ENCODE peak calls at places on chromosomes 5 and 9, in nine cellular contexts. One of them, this sample, is unnamed.
A peak's percentile ranks its signal among the peaks of the same experiment; 100 is the strongest.

GRCh38 chr9:4494806-4495205 is 4.5 kb downstream of the SLC1A1 start:
- DNase-seq in stimulated activated CD4-positive, alpha-beta T cell treated with anti-CD3 and anti-CD28 coated beads, Interleukin-4, amount 100 ng/mL, for 1 hour: no peak
- DNase-seq in IMR-90: no peak
- DNase-seq in NCI-H460: no peak
- DNase-seq in NCI-H1092 treated with DMSO at 0.1 percent for 48 hours: no peak
- DNase-seq in DMS 273 treated with DMSO at 0.1 percent for 48 hours: no peak
- DNase-seq in HCEC 1CT: no peak
- DNase-seq in CD4-positive, alpha-beta T cell: no peak
- DNase-seq in naive thymus-derived CD4-positive, alpha-beta T cell: no peak
- DNase-seq in this sample: no peak

GRCh38 chr5:93154551-93154950 is 426.5 kb downstream of the NR2F1-AS1 start:
- DNase-seq in stimulated activated CD4-positive, alpha-beta T cell treated with anti-CD3 and anti-CD28 coated beads, Interleukin-4, amount 100 ng/mL, for 1 hour: no peak
- DNase-seq in IMR-90: peak; percentile 40
- DNase-seq in NCI-H460: no peak
- DNase-seq in NCI-H1092 treated with DMSO at 0.1 percent for 48 hours: no peak
- DNase-seq in DMS 273 treated with DMSO at 0.1 percent for 48 hours: no peak
- DNase-seq in HCEC 1CT: no peak
- DNase-seq in CD4-positive, alpha-beta T cell: no peak
- DNase-seq in naive thymus-derived CD4-positive, alpha-beta T cell: no peak
- DNase-seq in this sample: no peak

GRCh38 chr5:133821889-133822288 is 146.5 kb downstream of the C5orf15 start:
- DNase-seq in stimulated activated CD4-positive, alpha-beta T cell treated with anti-CD3 and anti-CD28 coated beads, Interleukin-4, amount 100 ng/mL, for 1 hour: no peak
- DNase-seq in IMR-90: no peak
- DNase-seq in NCI-H460: no peak
- DNase-seq in NCI-H1092 treated with DMSO at 0.1 percent for 48 hours: no peak
- DNase-seq in DMS 273 treated with DMSO at 0.1 percent for 48 hours: no peak
- DNase-seq in HCEC 1CT: no peak
- DNase-seq in CD4-positive, alpha-beta T cell: no peak
- DNase-seq in naive thymus-derived CD4-positive, alpha-beta T cell: no peak
- DNase-seq in this sample: no peak

GRCh38 chr9:133104718-133105460 is 16.2 kb downstream of the RALGDS start:
- DNase-seq in stimulated activated CD4-positive, alpha-beta T cell treated with anti-CD3 and anti-CD28 coated beads, Interleukin-4, amount 100 ng/mL, for 1 hour: no peak
- DNase-seq in IMR-90: no peak
- DNase-seq in NCI-H460: no peak
- DNase-seq in NCI-H1092 treated with DMSO at 0.1 percent for 48 hours: no peak
- DNase-seq in DMS 273 treated with DMSO at 0.1 percent for 48 hours: no peak
- DNase-seq in HCEC 1CT: no peak
- DNase-seq in CD4-positive, alpha-beta T cell: no peak
- DNase-seq in naive thymus-derived CD4-positive, alpha-beta T cell: no peak
- DNase-seq in this sample: no peak

GRCh38 chr5:76604838-76605237 is 18.4 kb downstream of the F2RL2 start:
- DNase-seq in stimulated activated CD4-positive, alpha-beta T cell treated with anti-CD3 and anti-CD28 coated beads, Interleukin-4, amount 100 ng/mL, for 1 hour: no peak
- DNase-seq in IMR-90: peak; percentile 64
- DNase-seq in NCI-H460: no peak
- DNase-seq in NCI-H1092 treated with DMSO at 0.1 percent for 48 hours: no peak
- DNase-seq in DMS 273 treated with DMSO at 0.1 percent for 48 hours: no peak
- DNase-seq in HCEC 1CT: no peak
- DNase-seq in CD4-positive, alpha-beta T cell: no peak
- DNase-seq in naive thymus-derived CD4-positive, alpha-beta T cell: no peak
- DNase-seq in this sample: no peak

GRCh38 chr9:124291801-124292396 is 34.1 kb downstream of the NEK6 start:
- DNase-seq in stimulated activated CD4-positive, alpha-beta T cell treated with anti-CD3 and anti-CD28 coated beads, Interleukin-4, amount 100 ng/mL, for 1 hour: peak; percentile 27
- DNase-seq in IMR-90: no peak
- DNase-seq in NCI-H460: no peak
- DNase-seq in NCI-H1092 treated with DMSO at 0.1 percent for 48 hours: no peak
- DNase-seq in DMS 273 treated with DMSO at 0.1 percent for 48 hours: no peak
- DNase-seq in HCEC 1CT: no peak
- DNase-seq in CD4-positive, alpha-beta T cell: no peak
- DNase-seq in naive thymus-derived CD4-positive, alpha-beta T cell: no peak
- DNase-seq in this sample: no peak

GRCh38 chr9:86700601-86701000 is 246.7 kb downstream of the GAS1 start:
- DNase-seq in stimulated activated CD4-positive, alpha-beta T cell treated with anti-CD3 and anti-CD28 coated beads, Interleukin-4, amount 100 ng/mL, for 1 hour: no peak
- DNase-seq in IMR-90: peak; percentile 41
- DNase-seq in NCI-H460: no peak
- DNase-seq in NCI-H1092 treated with DMSO at 0.1 percent for 48 hours: peak; percentile 18
- DNase-seq in DMS 273 treated with DMSO at 0.1 percent for 48 hours: no peak
- DNase-seq in HCEC 1CT: no peak
- DNase-seq in CD4-positive, alpha-beta T cell: no peak
- DNase-seq in naive thymus-derived CD4-positive, alpha-beta T cell: no peak
- DNase-seq in this sample: no peak

GRCh38 chr5:14187660-14188059 is 44.5 kb downstream of the TRIO start:
- DNase-seq in stimulated activated CD4-positive, alpha-beta T cell treated with anti-CD3 and anti-CD28 coated beads, Interleukin-4, amount 100 ng/mL, for 1 hour: no peak
- DNase-seq in IMR-90: no peak
- DNase-seq in NCI-H460: no peak
- DNase-seq in NCI-H1092 treated with DMSO at 0.1 percent for 48 hours: no peak
- DNase-seq in DMS 273 treated with DMSO at 0.1 percent for 48 hours: no peak
- DNase-seq in HCEC 1CT: peak; percentile 74
- DNase-seq in CD4-positive, alpha-beta T cell: no peak
- DNase-seq in naive thymus-derived CD4-positive, alpha-beta T cell: no peak
- DNase-seq in this sample: no peak

GRCh38 chr5:179805529-179806249 is 977 bp downstream of the MGAT4B start:
- DNase-seq in stimulated activated CD4-positive, alpha-beta T cell treated with anti-CD3 and anti-CD28 coated beads, Interleukin-4, amount 100 ng/mL, for 1 hour: no peak
- DNase-seq in IMR-90: no peak
- DNase-seq in NCI-H460: no peak
- DNase-seq in NCI-H1092 treated with DMSO at 0.1 percent for 48 hours: no peak
- DNase-seq in DMS 273 treated with DMSO at 0.1 percent for 48 hours: no peak
- DNase-seq in HCEC 1CT: peak; percentile 52
- DNase-seq in CD4-positive, alpha-beta T cell: no peak
- DNase-seq in naive thymus-derived CD4-positive, alpha-beta T cell: no peak
- DNase-seq in this sample: no peak

GRCh38 chr9:109314011-109314531 is 6.8 kb downstream of the EPB41L4B start:
- DNase-seq in stimulated activated CD4-positive, alpha-beta T cell treated with anti-CD3 and anti-CD28 coated beads, Interleukin-4, amount 100 ng/mL, for 1 hour: no peak
- DNase-seq in IMR-90: no peak
- DNase-seq in NCI-H460: no peak
- DNase-seq in NCI-H1092 treated with DMSO at 0.1 percent for 48 hours: peak; percentile 45
- DNase-seq in DMS 273 treated with DMSO at 0.1 percent for 48 hours: no peak
- DNase-seq in HCEC 1CT: no peak
- DNase-seq in CD4-positive, alpha-beta T cell: no peak
- DNase-seq in naive thymus-derived CD4-positive, alpha-beta T cell: no peak
- DNase-seq in this sample: no peak

GRCh38 chr5:59592101-59592500 is 301.4 kb downstream of the PDE4D start:
- DNase-seq in stimulated activated CD4-positive, alpha-beta T cell treated with anti-CD3 and anti-CD28 coated beads, Interleukin-4, amount 100 ng/mL, for 1 hour: no peak
- DNase-seq in IMR-90: peak; percentile 25
- DNase-seq in NCI-H460: no peak
- DNase-seq in NCI-H1092 treated with DMSO at 0.1 percent for 48 hours: no peak
- DNase-seq in DMS 273 treated with DMSO at 0.1 percent for 48 hours: no peak
- DNase-seq in HCEC 1CT: no peak
- DNase-seq in CD4-positive, alpha-beta T cell: no peak
- DNase-seq in naive thymus-derived CD4-positive, alpha-beta T cell: no peak
- DNase-seq in this sample: no peak

GRCh38 chr9:98315551-98316060 is 60.2 kb upstream of the TBC1D2 start:
- DNase-seq in stimulated activated CD4-positive, alpha-beta T cell treated with anti-CD3 and anti-CD28 coated beads, Interleukin-4, amount 100 ng/mL, for 1 hour: peak; percentile 71
- DNase-seq in IMR-90: peak; percentile 89
- DNase-seq in NCI-H460: peak; percentile 90
- DNase-seq in NCI-H1092 treated with DMSO at 0.1 percent for 48 hours: peak; percentile 77
- DNase-seq in DMS 273 treated with DMSO at 0.1 percent for 48 hours: peak; percentile 65
- DNase-seq in HCEC 1CT: peak; percentile 85
- DNase-seq in CD4-positive, alpha-beta T cell: peak; percentile 68
- DNase-seq in naive thymus-derived CD4-positive, alpha-beta T cell: peak; percentile 65
- DNase-seq in this sample: peak; percentile 74

GRCh38 chr5:43589310-43589709 is 13.7 kb upstream of the NNT start:
- DNase-seq in stimulated activated CD4-positive, alpha-beta T cell treated with anti-CD3 and anti-CD28 coated beads, Interleukin-4, amount 100 ng/mL, for 1 hour: no peak
- DNase-seq in IMR-90: no peak
- DNase-seq in NCI-H460: no peak
- DNase-seq in NCI-H1092 treated with DMSO at 0.1 percent for 48 hours: no peak
- DNase-seq in DMS 273 treated with DMSO at 0.1 percent for 48 hours: no peak
- DNase-seq in HCEC 1CT: no peak
- DNase-seq in CD4-positive, alpha-beta T cell: no peak
- DNase-seq in naive thymus-derived CD4-positive, alpha-beta T cell: no peak
- DNase-seq in this sample: no peak

GRCh38 chr5:3310551-3311340 is 284.9 kb upstream of the IRX1 start:
- DNase-seq in stimulated activated CD4-positive, alpha-beta T cell treated with anti-CD3 and anti-CD28 coated beads, Interleukin-4, amount 100 ng/mL, for 1 hour: no peak
- DNase-seq in IMR-90: no peak
- DNase-seq in NCI-H460: no peak
- DNase-seq in NCI-H1092 treated with DMSO at 0.1 percent for 48 hours: peak; percentile 19
- DNase-seq in DMS 273 treated with DMSO at 0.1 percent for 48 hours: no peak
- DNase-seq in HCEC 1CT: no peak
- DNase-seq in CD4-positive, alpha-beta T cell: no peak
- DNase-seq in naive thymus-derived CD4-positive, alpha-beta T cell: no peak
- DNase-seq in this sample: no peak

GRCh38 chr5:177492841-177493240 is 4.6 kb downstream of the PDLIM7 start:
- DNase-seq in stimulated activated CD4-positive, alpha-beta T cell treated with anti-CD3 and anti-CD28 coated beads, Interleukin-4, amount 100 ng/mL, for 1 hour: no peak
- DNase-seq in IMR-90: no peak
- DNase-seq in NCI-H460: no peak
- DNase-seq in NCI-H1092 treated with DMSO at 0.1 percent for 48 hours: no peak
- DNase-seq in DMS 273 treated with DMSO at 0.1 percent for 48 hours: no peak
- DNase-seq in HCEC 1CT: no peak
- DNase-seq in CD4-positive, alpha-beta T cell: no peak
- DNase-seq in naive thymus-derived CD4-positive, alpha-beta T cell: no peak
- DNase-seq in this sample: no peak

GRCh38 chr9:131545786-131546335 is 538 bp downstream of the PRRT1B start:
- DNase-seq in stimulated activated CD4-positive, alpha-beta T cell treated with anti-CD3 and anti-CD28 coated beads, Interleukin-4, amount 100 ng/mL, for 1 hour: no peak
- DNase-seq in IMR-90: no peak
- DNase-seq in NCI-H460: no peak
- DNase-seq in NCI-H1092 treated with DMSO at 0.1 percent for 48 hours: no peak
- DNase-seq in DMS 273 treated with DMSO at 0.1 percent for 48 hours: no peak
- DNase-seq in HCEC 1CT: no peak
- DNase-seq in CD4-positive, alpha-beta T cell: no peak
- DNase-seq in naive thymus-derived CD4-positive, alpha-beta T cell: no peak
- DNase-seq in this sample: no peak

GRCh38 chr5:135980650-135981049 is 25.9 kb upstream of the LECT2 start:
- DNase-seq in stimulated activated CD4-positive, alpha-beta T cell treated with anti-CD3 and anti-CD28 coated beads, Interleukin-4, amount 100 ng/mL, for 1 hour: no peak
- DNase-seq in IMR-90: peak; percentile 41
- DNase-seq in NCI-H460: peak; percentile 68
- DNase-seq in NCI-H1092 treated with DMSO at 0.1 percent for 48 hours: no peak
- DNase-seq in DMS 273 treated with DMSO at 0.1 percent for 48 hours: no peak
- DNase-seq in HCEC 1CT: peak; percentile 53
- DNase-seq in CD4-positive, alpha-beta T cell: no peak
- DNase-seq in naive thymus-derived CD4-positive, alpha-beta T cell: no peak
- DNase-seq in this sample: no peak

GRCh38 chr9:34589656-34590375 is at the start of gene CNTFR:
- DNase-seq in stimulated activated CD4-positive, alpha-beta T cell treated with anti-CD3 and anti-CD28 coated beads, Interleukin-4, amount 100 ng/mL, for 1 hour: peak; percentile 26
- DNase-seq in IMR-90: no peak
- DNase-seq in NCI-H460: no peak
- DNase-seq in NCI-H1092 treated with DMSO at 0.1 percent for 48 hours: peak; percentile 80
- DNase-seq in DMS 273 treated with DMSO at 0.1 percent for 48 hours: peak; percentile 14
- DNase-seq in HCEC 1CT: no peak
- DNase-seq in CD4-positive, alpha-beta T cell: no peak
- DNase-seq in naive thymus-derived CD4-positive, alpha-beta T cell: no peak
- DNase-seq in this sample: no peak

GRCh38 chr5:122408592-122409219 is 96.7 kb downstream of the SNCAIP start:
- DNase-seq in stimulated activated CD4-positive, alpha-beta T cell treated with anti-CD3 and anti-CD28 coated beads, Interleukin-4, amount 100 ng/mL, for 1 hour: no peak
- DNase-seq in IMR-90: no peak
- DNase-seq in NCI-H460: no peak
- DNase-seq in NCI-H1092 treated with DMSO at 0.1 percent for 48 hours: no peak
- DNase-seq in DMS 273 treated with DMSO at 0.1 percent for 48 hours: no peak
- DNase-seq in HCEC 1CT: no peak
- DNase-seq in CD4-positive, alpha-beta T cell: no peak
- DNase-seq in naive thymus-derived CD4-positive, alpha-beta T cell: no peak
- DNase-seq in this sample: no peak

GRCh38 chr9:90783552-90783951 is 18.1 kb upstream of the SYK start:
- DNase-seq in stimulated activated CD4-positive, alpha-beta T cell treated with anti-CD3 and anti-CD28 coated beads, Interleukin-4, amount 100 ng/mL, for 1 hour: no peak
- DNase-seq in IMR-90: no peak
- DNase-seq in NCI-H460: no peak
- DNase-seq in NCI-H1092 treated with DMSO at 0.1 percent for 48 hours: no peak
- DNase-seq in DMS 273 treated with DMSO at 0.1 percent for 48 hours: no peak
- DNase-seq in HCEC 1CT: no peak
- DNase-seq in CD4-positive, alpha-beta T cell: no peak
- DNase-seq in naive thymus-derived CD4-positive, alpha-beta T cell: no peak
- DNase-seq in this sample: no peak

GRCh38 chr5:149060325-149060724 is 2.5 kb downstream of the SH3TC2 start:
- DNase-seq in stimulated activated CD4-positive, alpha-beta T cell treated with anti-CD3 and anti-CD28 coated beads, Interleukin-4, amount 100 ng/mL, for 1 hour: no peak
- DNase-seq in IMR-90: peak; percentile 79
- DNase-seq in NCI-H460: no peak
- DNase-seq in NCI-H1092 treated with DMSO at 0.1 percent for 48 hours: peak; percentile 21
- DNase-seq in DMS 273 treated with DMSO at 0.1 percent for 48 hours: no peak
- DNase-seq in HCEC 1CT: peak; percentile 67
- DNase-seq in CD4-positive, alpha-beta T cell: no peak
- DNase-seq in naive thymus-derived CD4-positive, alpha-beta T cell: no peak
- DNase-seq in this sample: no peak

GRCh38 chr9:5186416-5187169 is 1.2 kb upstream of the INSL6 start:
- DNase-seq in stimulated activated CD4-positive, alpha-beta T cell treated with anti-CD3 and anti-CD28 coated beads, Interleukin-4, amount 100 ng/mL, for 1 hour: peak; percentile 43
- DNase-seq in IMR-90: peak; percentile 73
- DNase-seq in NCI-H460: peak; percentile 50
- DNase-seq in NCI-H1092 treated with DMSO at 0.1 percent for 48 hours: peak; percentile 80
- DNase-seq in DMS 273 treated with DMSO at 0.1 percent for 48 hours: peak; percentile 26
- DNase-seq in HCEC 1CT: peak; percentile 50
- DNase-seq in CD4-positive, alpha-beta T cell: peak; percentile 57
- DNase-seq in naive thymus-derived CD4-positive, alpha-beta T cell: peak; percentile 67
- DNase-seq in this sample: peak; percentile 37

GRCh38 chr5:24788829-24789509 is 144.2 kb upstream of the CDH10 start:
- DNase-seq in stimulated activated CD4-positive, alpha-beta T cell treated with anti-CD3 and anti-CD28 coated beads, Interleukin-4, amount 100 ng/mL, for 1 hour: no peak
- DNase-seq in IMR-90: no peak
- DNase-seq in NCI-H460: peak; percentile 11
- DNase-seq in NCI-H1092 treated with DMSO at 0.1 percent for 48 hours: no peak
- DNase-seq in DMS 273 treated with DMSO at 0.1 percent for 48 hours: no peak
- DNase-seq in HCEC 1CT: no peak
- DNase-seq in CD4-positive, alpha-beta T cell: no peak
- DNase-seq in naive thymus-derived CD4-positive, alpha-beta T cell: no peak
- DNase-seq in this sample: no peak

GRCh38 chr5:137887831-137888230 is 1.4 kb upstream of the PKD2L2 start:
- DNase-seq in stimulated activated CD4-positive, alpha-beta T cell treated with anti-CD3 and anti-CD28 coated beads, Interleukin-4, amount 100 ng/mL, for 1 hour: no peak
- DNase-seq in IMR-90: no peak
- DNase-seq in NCI-H460: no peak
- DNase-seq in NCI-H1092 treated with DMSO at 0.1 percent for 48 hours: no peak
- DNase-seq in DMS 273 treated with DMSO at 0.1 percent for 48 hours: no peak
- DNase-seq in HCEC 1CT: no peak
- DNase-seq in CD4-positive, alpha-beta T cell: no peak
- DNase-seq in naive thymus-derived CD4-positive, alpha-beta T cell: no peak
- DNase-seq in this sample: no peak

GRCh38 chr5:148268556-148268955 is at the start of gene SPINK13:
- DNase-seq in stimulated activated CD4-positive, alpha-beta T cell treated with anti-CD3 and anti-CD28 coated beads, Interleukin-4, amount 100 ng/mL, for 1 hour: no peak
- DNase-seq in IMR-90: peak; percentile 64
- DNase-seq in NCI-H460: peak; percentile 21
- DNase-seq in NCI-H1092 treated with DMSO at 0.1 percent for 48 hours: no peak
- DNase-seq in DMS 273 treated with DMSO at 0.1 percent for 48 hours: no peak
- DNase-seq in HCEC 1CT: peak; percentile 70
- DNase-seq in CD4-positive, alpha-beta T cell: no peak
- DNase-seq in naive thymus-derived CD4-positive, alpha-beta T cell: no peak
- DNase-seq in this sample: no peak

GRCh38 chr5:168269950-168270349 is 21.5 kb upstream of the WWC1 start:
- DNase-seq in stimulated activated CD4-positive, alpha-beta T cell treated with anti-CD3 and anti-CD28 coated beads, Interleukin-4, amount 100 ng/mL, for 1 hour: no peak
- DNase-seq in IMR-90: peak; percentile 13
- DNase-seq in NCI-H460: no peak
- DNase-seq in NCI-H1092 treated with DMSO at 0.1 percent for 48 hours: no peak
- DNase-seq in DMS 273 treated with DMSO at 0.1 percent for 48 hours: peak; percentile 31
- DNase-seq in HCEC 1CT: no peak
- DNase-seq in CD4-positive, alpha-beta T cell: no peak
- DNase-seq in naive thymus-derived CD4-positive, alpha-beta T cell: no peak
- DNase-seq in this sample: no peak

GRCh38 chr9:33924978-33925797 is 108.2 kb downstream of the UBE2R2 start:
- DNase-seq in stimulated activated CD4-positive, alpha-beta T cell treated with anti-CD3 and anti-CD28 coated beads, Interleukin-4, amount 100 ng/mL, for 1 hour: no peak
- DNase-seq in IMR-90: peak; percentile 54
- DNase-seq in NCI-H460: peak; percentile 46
- DNase-seq in NCI-H1092 treated with DMSO at 0.1 percent for 48 hours: peak; percentile 24
- DNase-seq in DMS 273 treated with DMSO at 0.1 percent for 48 hours: no peak
- DNase-seq in HCEC 1CT: peak; percentile 36
- DNase-seq in CD4-positive, alpha-beta T cell: no peak
- DNase-seq in naive thymus-derived CD4-positive, alpha-beta T cell: no peak
- DNase-seq in this sample: no peak

GRCh38 chr5:31335456-31335855 is 142.0 kb downstream of the CDH6 start:
- DNase-seq in stimulated activated CD4-positive, alpha-beta T cell treated with anti-CD3 and anti-CD28 coated beads, Interleukin-4, amount 100 ng/mL, for 1 hour: no peak
- DNase-seq in IMR-90: no peak
- DNase-seq in NCI-H460: no peak
- DNase-seq in NCI-H1092 treated with DMSO at 0.1 percent for 48 hours: no peak
- DNase-seq in DMS 273 treated with DMSO at 0.1 percent for 48 hours: no peak
- DNase-seq in HCEC 1CT: no peak
- DNase-seq in CD4-positive, alpha-beta T cell: no peak
- DNase-seq in naive thymus-derived CD4-positive, alpha-beta T cell: no peak
- DNase-seq in this sample: no peak

This sample was measured in T-helper 9 cell.